ENCODE peak calls at places on chromosomes 4 and X, in eight cellular contexts. R is mucosa of descending colon, E is heart right ventricle, J is HCT116, O is uterus, B is body of pancreas, M is HFF-Myc, H is colonic mucosa. Z is an unnamed sample.

GRCh38 chr4:111937368-111937767 is 207.9 kb upstream of the FAM241A start:
- DNase-seq in R (no peak), E (no peak), J (peak; percentile 48), O (no peak), B (no peak), M (no peak), H (no peak), Z (no peak)

GRCh38 chrX:74925210-74926088 is at the start of gene NEXMIF:
- DNase-seq in R (peak; percentile 48), E (no peak), J (no peak), O (peak; percentile 12), B (peak; percentile 53), M (no peak), H (peak; percentile 20), Z (peak; percentile 26)

GRCh38 chr4:1573830-1574459 is 110.2 kb downstream of the FAM53A start:
- DNase-seq in R (peak; percentile 39), E (no peak), J (no peak), O (no peak), B (no peak), M (no peak), H (no peak), Z (no peak)

GRCh38 chr4:147674496-147674895 is 9.5 kb downstream of the PRMT9 start:
- DNase-seq in R (no peak), E (no peak), J (no peak), O (no peak), B (no peak), M (no peak), H (no peak), Z (no peak)

GRCh38 chrX:17944833-17945497 is 83.9 kb upstream of the RAI2 start:
- DNase-seq in R (no peak), E (no peak), J (no peak), O (no peak), B (no peak), M (no peak), H (peak; percentile 24), Z (no peak)

GRCh38 chr4:158007566-158007965 is 165.3 kb downstream of the GASK1B start:
- DNase-seq in R (no peak), E (no peak), J (no peak), O (no peak), B (no peak), M (no peak), H (no peak), Z (no peak)

GRCh38 chrX:103157511-103158316 is 57.2 kb upstream of the BEX4 start:
- DNase-seq in R (no peak), E (no peak), J (no peak), O (no peak), B (peak; percentile 51), M (no peak), H (peak; percentile 40), Z (peak; percentile 13)

GRCh38 chr4:26220704-26221103 is 100.1 kb upstream of the RBPJ start:
- DNase-seq in R (no peak), E (no peak), J (no peak), O (no peak), B (no peak), M (no peak), H (no peak), Z (no peak)

GRCh38 chr4:23455482-23455881 is 434.4 kb downstream of the PPARGC1A start:
- DNase-seq in R (no peak), E (no peak), J (no peak), O (no peak), B (peak; percentile 16), M (no peak), H (peak; percentile 28), Z (no peak)

GRCh38 chr4:124092101-124093057 is 620.2 kb downstream of the ANKRD50 start:
- DNase-seq in R (no peak), E (no peak), J (no peak), O (no peak), B (no peak), M (peak; percentile 57), H (no peak), Z (no peak)

GRCh38 chr4:148052448-148052847 is 320.6 kb downstream of the ARHGAP10 start:
- DNase-seq in R (no peak), E (no peak), J (no peak), O (no peak), B (no peak), M (no peak), H (no peak), Z (peak; percentile 80)

GRCh38 chr4:83118869-83119268 is 4.3 kb upstream of the PLAC8 start:
- DNase-seq in R (no peak), E (no peak), J (no peak), O (no peak), B (no peak), M (no peak), H (no peak), Z (no peak)

GRCh38 chr4:8325284-8325973 is 55.9 kb downstream of the HTRA3 start:
- DNase-seq in R (no peak), E (no peak), J (no peak), O (peak; percentile 8), B (no peak), M (no peak), H (no peak), Z (no peak)

GRCh38 chr4:56182356-56182755 is 204.9 kb downstream of the AASDH start:
- DNase-seq in R (no peak), E (no peak), J (no peak), O (no peak), B (no peak), M (no peak), H (no peak), Z (no peak)

GRCh38 chrX:20547649-20548051 is 280.9 kb upstream of the RPS6KA3 start:
- DNase-seq in R (no peak), E (no peak), J (no peak), O (peak; percentile 37), B (peak; percentile 64), M (no peak), H (peak; percentile 64), Z (no peak)

GRCh38 chr4:15681372-15682339 is at the start of gene FAM200B:
- DNase-seq in R (peak; percentile 99), E (peak; percentile 100), J (peak; percentile 97), O (peak; percentile 100), B (peak; percentile 100), M (peak; percentile 98), H (peak; percentile 100), Z (peak; percentile 94)

GRCh38 chr4:15682790-15683495 is 1.3 kb downstream of the FAM200B start:
- DNase-seq in R (no peak), E (no peak), J (no peak), O (no peak), B (no peak), M (no peak), H (no peak), Z (no peak)

GRCh38 chr4:15682340-15682725 is 706 bp downstream of the FAM200B start:
- DNase-seq in R (no peak), E (no peak), J (no peak), O (no peak), B (no peak), M (no peak), H (no peak), Z (no peak)

GRCh38 chr4:15677507-15677988 is 4.1 kb upstream of the FAM200B start:
- DNase-seq in R (no peak), E (no peak), J (peak; percentile 82), O (no peak), B (peak; percentile 79), M (no peak), H (peak; percentile 68), Z (no peak)

DNA sequence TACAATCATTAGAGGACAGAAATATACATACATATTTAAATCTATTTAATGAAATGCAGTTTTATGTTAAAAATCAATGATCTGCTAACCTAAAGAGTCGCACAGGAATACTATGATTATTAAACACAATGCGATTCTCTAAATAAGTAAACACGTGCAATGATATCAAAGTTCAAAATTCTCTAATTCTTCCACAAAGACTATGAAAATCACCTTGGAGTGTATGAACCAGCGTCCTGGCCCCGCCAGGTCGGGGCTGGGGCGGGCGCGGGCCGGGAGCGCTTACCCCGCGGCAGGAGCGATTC is 608 bp upstream of the FAM200B start:
- DNase-seq in R (no peak), E (no peak), J (no peak), O (no peak), B (no peak), M (no peak), H (no peak), Z (no peak)
- H3K4me3 ChIP-seq in R (peak overlapping the region; percentile 64), E (peak overlapping the region; percentile 91), J (peak overlapping the region; percentile 91), O (peak overlapping the region; percentile 61), B (no peak overlapping the region), M (peak overlapping the region; percentile 80), H (peak overlapping the region; percentile 65), Z (peak overlapping the region; percentile 72)

GRCh38 chrX:2457289-2458133 is 43.3 kb downstream of the DHRSX start:
- DNase-seq in R (no peak), E (no peak), J (peak; percentile 98), O (no peak), B (no peak), M (no peak), H (no peak), Z (no peak)
- H3K4me3 ChIP-seq in R (no peak overlapping the region), E (no peak overlapping the region), J (peak overlapping the region; percentile 24), O (no peak overlapping the region), B (no peak overlapping the region), M (no peak overlapping the region), H (no peak overlapping the region), Z (no peak overlapping the region)

DNA sequence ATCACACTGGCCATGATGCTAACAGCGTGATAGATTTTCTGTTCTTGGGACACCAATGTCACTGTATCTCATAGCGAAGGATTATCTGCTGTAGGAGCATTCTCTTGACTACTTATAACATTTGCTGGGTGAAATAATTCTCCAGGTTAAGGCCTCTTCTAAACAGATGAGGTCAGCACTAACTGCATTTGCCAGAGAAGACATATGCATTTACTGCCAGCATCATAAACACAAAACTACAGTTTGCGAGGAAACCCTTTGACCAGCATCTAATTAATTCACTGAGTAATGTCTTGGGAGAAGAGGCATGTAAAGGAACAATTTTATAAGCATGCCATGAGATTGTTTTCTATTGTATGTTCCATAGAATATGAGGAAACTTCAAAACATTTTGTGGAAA is 13.9 kb downstream of the TBC1D1 start:
- DNase-seq in R (no peak), E (no peak), J (no peak), O (no peak), B (no peak), M (no peak), H (no peak), Z (no peak)
- H3K4me3 ChIP-seq in R (no peak overlapping the region), E (no peak overlapping the region), J (no peak overlapping the region), O (no peak overlapping the region), B (no peak overlapping the region), M (no peak overlapping the region), H (no peak overlapping the region), Z (no peak overlapping the region)

GRCh38 chr4:152488246-152488645 is 47.6 kb downstream of the FBXW7 start:
- DNase-seq in R (no peak), E (no peak), J (no peak), O (no peak), B (no peak), M (no peak), H (no peak), Z (no peak)

GRCh38 chr4:152480901-152481300 is 55.0 kb downstream of the FBXW7 start:
- DNase-seq in R (no peak), E (no peak), J (no peak), O (no peak), B (no peak), M (no peak), H (no peak), Z (no peak)

GRCh38 chr4:152482211-152482610 is 53.7 kb downstream of the FBXW7 start:
- DNase-seq in R (no peak), E (no peak), J (no peak), O (no peak), B (no peak), M (no peak), H (no peak), Z (no peak)

GRCh38 chr4:152486414-152487389 is 49.2 kb downstream of the FBXW7 start:
- DNase-seq in R (no peak), E (no peak), J (no peak), O (no peak), B (no peak), M (no peak), H (no peak), Z (no peak)

GRCh38 chr4:152485726-152486276 is 50.1 kb downstream of the FBXW7 start:
- DNase-seq in R (no peak), E (no peak), J (no peak), O (no peak), B (no peak), M (peak; percentile 11), H (peak; percentile 22), Z (peak; percentile 74)
- H3K4me3 ChIP-seq in R (no peak overlapping the region), E (no peak overlapping the region), J (no peak overlapping the region), O (no peak overlapping the region), B (no peak overlapping the region), M (no peak overlapping the region), H (no peak overlapping the region), Z (no peak overlapping the region)

Z was measured in CD4-positive, alpha-beta memory T cell.